ENCODE peak calls at places on chromosome 19, in four cellular contexts. S is GM12865, R is cardiac fibroblast, X is foreskin fibroblast. J is an unnamed sample.

GRCh38 chr19:3098141-3098514 is 4.0 kb downstream of the GNA11 start:
- DNase-seq in S (no peak), R (no peak), X (no peak), J (no peak)

GRCh38 chr19:5106361-5106760 is 137.4 kb downstream of the KDM4B start:
- DNase-seq in S (no peak), R (no peak), X (no peak), J (no peak)

GRCh38 chr19:44644391-44645016 is 794 bp downstream of the PVR start:
- DNase-seq in S (no peak), R (peak), X (no peak), J (peak)

GRCh38 chr19:29579308-29579910 is 26.7 kb upstream of the POP4 start:
- DNase-seq in S (no peak), R (no peak), X (no peak), J (no peak)

GRCh38 chr19:45976180-45976579 is 2.5 kb upstream of the NOVA2 start:
- DNase-seq in S (peak), R (peak), X (no peak), J (peak)

GRCh38 chr19:11142528-11143171 is 12.9 kb downstream of the SPC24 start:
- DNase-seq in S (no peak), R (peak), X (peak), J (peak)

GRCh38 chr19:2422951-2423880 is 4.2 kb downstream of the TIMM13 start:
- DNase-seq in S (peak), R (no peak), X (no peak), J (no peak)

GRCh38 chr19:51250786-51251452 is at the start of gene SIGLECL1:
- DNase-seq in S (no peak), R (no peak), X (no peak), J (no peak)

GRCh38 chr19:11151181-11151580 is 4.4 kb downstream of the SPC24 start:
- DNase-seq in S (no peak), R (peak), X (no peak), J (peak)

GRCh38 chr19:46718157-46718933 is 1.4 kb upstream of the PRKD2 start:
- DNase-seq in S (peak), R (no peak), X (no peak), J (peak)

GRCh38 chr19:311813-312261 is 20.6 kb upstream of the PLPP2 start:
- DNase-seq in S (no peak), R (no peak), X (no peak), J (no peak)

GRCh38 chr19:29480507-29480906 is 45.3 kb upstream of the VSTM2B start:
- DNase-seq in S (no peak), R (no peak), X (no peak), J (no peak)

GRCh38 chr19:17902701-17903100 is 30.1 kb upstream of the CCDC124 start:
- DNase-seq in S (peak), R (peak), X (peak), J (peak)

GRCh38 chr19:32814046-32814445 is 55.5 kb downstream of the SLC7A9 start:
- DNase-seq in S (no peak), R (no peak), X (no peak), J (no peak)

GRCh38 chr19:57293719-57294118 is 13.4 kb downstream of the ZNF460 start:
- DNase-seq in S (no peak), R (no peak), X (no peak), J (no peak)

GRCh38 chr19:42326969-42327368 is 1.5 kb downstream of the MEGF8 start:
- DNase-seq in S (no peak), R (no peak), X (no peak), J (no peak)

GRCh38 chr19:42327381-42327780 is 1.9 kb downstream of the MEGF8 start:
- DNase-seq in S (no peak), R (no peak), X (no peak), J (no peak)

GRCh38 chr19:42325308-42325895 is at the start of gene MEGF8:
- DNase-seq in S (peak), R (peak), X (peak), J (peak)

GRCh38 chr19:42324655-42325307 is 654 bp upstream of the MEGF8 start:
- DNase-seq in S (no peak), R (no peak), X (no peak), J (no peak)

DNA sequence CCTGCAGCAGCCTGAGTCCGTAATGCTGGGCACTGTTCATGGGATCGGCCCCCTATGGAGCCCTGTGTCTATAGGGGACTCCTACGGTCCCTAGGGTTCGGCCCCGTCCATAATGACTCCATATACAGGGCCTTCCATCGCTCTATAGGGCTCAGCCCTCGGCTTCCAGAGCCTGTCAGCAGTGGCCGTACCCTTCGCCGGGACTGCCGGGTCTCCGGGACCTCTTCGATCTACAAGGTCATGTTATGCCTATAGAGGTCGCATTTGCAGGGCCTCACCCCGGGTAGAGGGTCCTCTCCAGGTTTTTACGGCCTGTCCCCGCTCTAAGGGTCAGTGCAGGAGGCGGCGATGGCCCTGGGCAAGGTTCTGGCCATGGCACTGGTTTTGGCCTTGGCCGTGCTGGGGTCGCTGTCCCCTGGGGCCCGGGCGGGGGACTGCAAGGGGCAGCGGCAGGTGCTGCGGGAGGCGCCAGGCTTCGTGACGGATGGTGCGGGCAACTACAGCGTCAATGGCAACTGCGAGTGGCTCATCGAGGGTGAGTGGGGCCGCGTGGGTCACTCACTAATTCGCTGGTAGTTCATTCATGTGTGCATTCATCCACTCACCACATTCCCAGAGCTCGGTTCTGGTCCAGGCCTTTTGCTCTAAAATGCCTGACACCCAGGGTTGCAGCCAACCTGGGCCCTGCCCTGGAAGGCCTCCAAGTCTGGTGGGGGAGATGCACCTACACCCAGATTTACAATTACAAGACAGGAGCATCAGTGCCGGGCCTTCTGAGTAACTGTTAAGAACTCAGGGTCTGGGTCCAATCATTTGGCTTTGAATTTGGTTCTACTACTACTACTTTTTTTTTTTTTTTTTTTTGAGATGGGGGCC is 699 bp downstream of the MEGF8 start:
- DNase-seq in S (peak), R (no peak), X (no peak), J (no peak)
- TF ChIP-seq CTCF in S (peak), R (no peak), X (no peak), J (peak)

GRCh38 chr19:31641591-31641990 is 292.4 kb upstream of the TSHZ3 start:
- DNase-seq in S (no peak), R (no peak), X (no peak), J (no peak)
- H3K4me3 ChIP-seq in S (no peak), R (no peak), X (no peak), J (no peak)

GRCh38 chr19:7497292-7497691 is 8.5 kb upstream of the PEX11G start:
- DNase-seq in S (no peak), R (peak), X (no peak), J (peak)
- TF ChIP-seq CTCF in S (peak), R (peak), X (peak), J (peak)

GRCh38 chr19:13880059-13880672 is 3.2 kb downstream of the NANOS3 start:
- DNase-seq in S (peak), R (peak), X (peak), J (peak)

GRCh38 chr19:13882419-13882795 is 5.5 kb downstream of the NANOS3 start:
- DNase-seq in S (no peak), R (no peak), X (no peak), J (no peak)

GRCh38 chr19:13881231-13881691 is 4.3 kb downstream of the NANOS3 start:
- DNase-seq in S (no peak), R (peak), X (no peak), J (peak)

GRCh38 chr19:13882841-13883240 is 5.9 kb downstream of the NANOS3 start:
- DNase-seq in S (no peak), R (no peak), X (no peak), J (no peak)

DNA sequence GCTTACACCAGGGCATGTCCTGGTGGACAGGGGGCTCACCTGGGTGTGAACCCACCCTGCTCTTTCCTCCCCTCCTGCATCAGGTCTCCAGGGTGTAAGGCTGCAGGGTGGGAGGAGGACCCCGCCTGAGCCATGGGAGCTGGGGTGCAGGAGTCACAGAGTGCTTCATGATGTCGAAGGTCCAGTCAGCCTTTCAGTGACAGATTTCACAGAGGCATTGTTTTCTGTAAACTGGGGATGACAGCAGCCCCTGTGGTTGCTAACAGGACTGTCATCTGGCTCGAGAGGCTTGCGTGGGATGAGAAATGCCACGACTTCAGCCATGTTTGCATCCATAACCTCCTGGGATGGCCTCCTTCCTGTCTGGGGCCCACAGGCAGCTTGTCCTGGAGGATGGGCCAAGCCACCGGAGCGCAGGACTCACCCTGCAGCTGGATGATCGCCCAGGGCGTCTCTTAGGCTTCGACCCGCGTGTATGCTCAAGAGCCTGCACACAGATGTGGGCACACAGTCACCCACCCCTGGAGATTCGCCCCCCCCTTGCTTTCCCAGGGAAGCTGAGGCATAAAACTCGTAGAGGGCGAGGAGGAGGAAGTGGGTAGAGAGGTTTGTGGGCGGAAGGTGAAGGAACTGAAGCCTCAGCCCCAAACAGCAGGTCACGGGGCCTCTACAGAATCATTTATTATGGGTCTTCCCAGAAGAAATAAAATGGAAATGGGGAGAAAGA is 4.9 kb downstream of the NANOS3 start:
- DNase-seq in S (peak), R (peak), X (no peak), J (peak)
- H3K4me3 ChIP-seq in S (no peak), R (no peak), X (no peak), J (no peak)

DNA sequence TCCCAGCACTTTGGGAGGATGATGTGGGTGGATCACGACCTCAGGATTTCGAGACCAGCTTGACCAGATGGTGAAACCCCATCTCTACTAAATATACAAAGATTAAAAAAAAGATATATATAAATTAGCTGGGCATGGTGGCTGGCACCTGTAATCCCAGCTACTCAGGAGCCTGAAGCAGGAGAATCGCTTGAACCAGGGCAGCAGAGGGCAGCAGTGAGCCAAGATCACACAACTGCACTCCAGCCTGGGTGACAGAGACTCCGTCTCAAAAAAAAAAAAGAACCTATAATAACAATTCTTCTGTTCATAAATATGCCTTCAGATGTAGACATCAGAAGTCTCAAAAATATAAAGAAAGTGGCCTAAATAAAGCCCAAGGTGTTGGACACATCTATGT is 7.6 kb downstream of the ZNF737 start:
- DNase-seq in S (no peak), R (no peak), X (no peak), J (no peak)
- TF ChIP-seq CTCF in S (no peak), R (no peak), X (no peak), J (no peak)

GRCh38 chr19:50206191-50206590 is 2.8 kb downstream of the MYH14 start:
- DNase-seq in S (no peak), R (no peak), X (no peak), J (no peak)

GRCh38 chr19:50204081-50204428 is 633 bp downstream of the MYH14 start:
- DNase-seq in S (no peak), R (no peak), X (no peak), J (no peak)

GRCh38 chr19:50207730-50208129 is 4.3 kb downstream of the MYH14 start:
- DNase-seq in S (no peak), R (no peak), X (no peak), J (no peak)

GRCh38 chr19:50204811-50205675 is 1.6 kb downstream of the MYH14 start:
- DNase-seq in S (no peak), R (no peak), X (no peak), J (no peak)

GRCh38 chr19:50205681-50206138 is 2.3 kb downstream of the MYH14 start:
- DNase-seq in S (no peak), R (no peak), X (no peak), J (no peak)
- H3K4me3 ChIP-seq in S (no peak), R (no peak), X (no peak), J (no peak)

J was measured in choroid plexus epithelial cell.